ENCODE peak calls at places on chromosomes 12 and 14, in five cellular contexts. H is endothelial cell of umbilical vein, I is transverse colon, P is progenitor cell of endocrine pancreas, A is PC-3. W is an unnamed sample.

GRCh38 chr14:22283000-22283399 is 306.0 kb downstream of the DAD1 start:
- DNase-seq in H (no peak), I (no peak), P (no peak), A (peak; percentile 50), W (no peak)

GRCh38 chr14:100100032-100100405 is 34.8 kb downstream of the EVL start:
- DNase-seq in H (no peak), I (no peak), P (no peak), A (no peak), W (no peak)

GRCh38 chr12:14885718-14886201 is at the start of gene MGP:
- DNase-seq in H (peak; percentile 99), I (peak; percentile 29), P (no peak), A (peak; percentile 78), W (no peak)

GRCh38 chr12:106128526-106129430 is 10.0 kb downstream of the NUAK1 start:
- DNase-seq in H (no peak), I (no peak), P (no peak), A (no peak), W (no peak)

GRCh38 chr14:100134591-100134990 is 24.9 kb downstream of the DEGS2 start:
- DNase-seq in H (no peak), I (no peak), P (no peak), A (no peak), W (no peak)

GRCh38 chr14:102927346-102927877 is 4.9 kb downstream of the AMN start:
- DNase-seq in H (no peak), I (peak; percentile 92), P (no peak), A (peak; percentile 33), W (no peak)

GRCh38 chr12:1706284-1707016 is 15.6 kb downstream of the ADIPOR2 start:
- DNase-seq in H (no peak), I (no peak), P (no peak), A (peak; percentile 82), W (no peak)

GRCh38 chr12:24560867-24561266 is 388.0 kb downstream of the BCAT1 start:
- DNase-seq in H (no peak), I (no peak), P (no peak), A (no peak), W (no peak)

GRCh38 chr12:25958254-25959068 is at the start of gene RASSF8:
- DNase-seq in H (peak; percentile 74), I (peak; percentile 62), P (peak; percentile 80), A (peak; percentile 90), W (peak; percentile 55)

GRCh38 chr14:20247651-20248246 is 8.7 kb downstream of the OR11H4 start:
- DNase-seq in H (no peak), I (no peak), P (no peak), A (peak; percentile 66), W (no peak)

GRCh38 chr12:67650528-67651379 is 2.2 kb downstream of the DYRK2 start:
- DNase-seq in H (peak; percentile 7), I (peak; percentile 15), P (no peak), A (peak; percentile 13), W (no peak)

GRCh38 chr14:104150201-104151027 is 12.0 kb downstream of the KIF26A start:
- DNase-seq in H (no peak), I (no peak), P (no peak), A (no peak), W (no peak)

GRCh38 chr12:9124346-9125031 is 8.8 kb upstream of the A2M start:
- DNase-seq in H (no peak), I (no peak), P (no peak), A (no peak), W (no peak)

GRCh38 chr14:71668186-71668912 is 263.9 kb upstream of the RGS6 start:
- DNase-seq in H (no peak), I (no peak), P (no peak), A (no peak), W (no peak)

GRCh38 chr14:68384335-68384734 is 408.5 kb downstream of the ZFP36L1 start:
- DNase-seq in H (no peak), I (peak; percentile 37), P (no peak), A (no peak), W (no peak)

GRCh38 chr14:61019537-61019936 is 38.5 kb downstream of the SLC38A6 start:
- DNase-seq in H (no peak), I (no peak), P (no peak), A (no peak), W (no peak)

GRCh38 chr14:102182901-102183619 is 43.4 kb downstream of the WDR20 start:
- DNase-seq in H (no peak), I (no peak), P (no peak), A (no peak), W (no peak)

GRCh38 chr12:118259079-118259478 is 113.6 kb downstream of the TAOK3 start:
- DNase-seq in H (no peak), I (no peak), P (no peak), A (no peak), W (no peak)

GRCh38 chr12:24630446-24630845 is 318.5 kb downstream of the BCAT1 start:
- DNase-seq in H (no peak), I (no peak), P (no peak), A (no peak), W (no peak)

GRCh38 chr14:54669759-54670630 is 103.1 kb downstream of the SAMD4A start:
- DNase-seq in H (no peak), I (peak; percentile 52), P (no peak), A (peak; percentile 99), W (no peak)

GRCh38 chr14:50402965-50403364 is 6.3 kb upstream of the CDKL1 start:
- DNase-seq in H (no peak), I (no peak), P (no peak), A (peak; percentile 39), W (no peak)

GRCh38 chr14:92551066-92551841 is 37.7 kb downstream of the RIN3 start:
- DNase-seq in H (no peak), I (no peak), P (no peak), A (no peak), W (no peak)
- TF ChIP-seq CTCF in H (no peak), I (no peak), P (peak; percentile 10), A (no peak), W (no peak)

DNA sequence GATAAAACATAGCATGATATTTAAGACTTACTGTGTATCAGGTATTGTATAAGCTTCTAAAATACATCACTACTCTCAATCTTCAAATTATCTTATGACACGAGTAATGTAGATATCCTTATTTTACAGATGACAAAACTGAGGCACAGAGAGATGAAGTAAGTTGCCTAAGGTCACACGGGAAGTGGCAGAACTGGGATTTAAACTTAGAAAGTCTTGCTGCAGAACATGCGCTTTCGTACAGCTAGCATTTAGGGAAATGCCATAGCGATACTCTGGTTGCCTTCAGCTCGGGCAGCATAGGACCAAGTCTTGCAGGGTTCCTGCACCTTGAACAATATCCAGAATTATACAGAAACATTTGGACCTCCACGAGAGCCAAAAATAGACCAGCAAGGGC is 162.4 kb downstream of the BRMS1L start:
- DNase-seq in H (no peak), I (no peak), P (no peak), A (no peak), W (no peak)
- TF ChIP-seq CTCF in H (no peak), I (no peak), P (no peak), A (no peak), W (no peak)

GRCh38 chr12:111482464-111482863 is 76.7 kb downstream of the SH2B3 start:
- DNase-seq in H (no peak), I (no peak), P (no peak), A (peak; percentile 12), W (no peak)
- TF ChIP-seq CTCF in H (peak; percentile 16), I (no peak), P (peak; percentile 38), A (peak; percentile 59), W (no peak)

DNA sequence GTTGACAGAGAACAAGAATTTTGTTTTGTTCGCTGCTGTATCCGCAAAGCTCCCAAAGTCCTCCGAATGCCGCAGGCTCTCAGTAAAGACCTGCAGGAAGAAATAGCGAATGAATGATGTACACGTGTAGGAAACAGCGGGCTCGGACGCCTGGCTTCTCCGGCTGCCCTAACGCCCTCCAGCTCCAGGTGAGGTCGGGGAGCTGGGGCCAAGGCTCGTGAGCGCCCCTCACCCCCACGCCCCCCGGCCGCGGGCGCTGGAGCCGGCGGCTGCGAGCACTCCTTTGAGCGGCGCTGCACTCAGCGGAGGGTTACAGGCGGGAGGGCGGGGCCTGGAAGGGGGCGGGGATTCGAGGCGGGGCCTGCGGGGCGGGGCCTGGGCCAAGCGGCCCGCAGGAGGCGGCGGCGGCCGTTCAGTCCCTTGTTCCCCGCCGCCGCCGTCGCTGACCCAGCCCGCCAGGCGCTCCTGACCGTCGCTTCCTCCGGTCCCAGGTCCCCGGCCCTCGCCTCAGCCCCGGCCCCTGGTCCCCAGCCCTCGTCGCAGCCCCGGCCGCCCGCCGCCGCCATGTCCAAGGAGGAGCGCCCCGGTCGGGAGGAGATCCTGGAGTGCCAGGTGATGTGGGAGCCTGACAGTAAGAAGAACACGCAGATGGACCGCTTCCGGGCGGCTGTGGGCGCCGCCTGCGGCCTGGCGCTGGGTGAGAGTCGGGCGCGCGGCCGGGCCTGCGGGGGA is at the start of gene AACS:
- DNase-seq in H (peak; percentile 75), I (peak; percentile 83), P (peak; percentile 72), A (peak; percentile 72), W (peak; percentile 67)
- TF ChIP-seq CTCF in H (peak; percentile 1), I (no peak), P (no peak), A (no peak), W (no peak)

DNA sequence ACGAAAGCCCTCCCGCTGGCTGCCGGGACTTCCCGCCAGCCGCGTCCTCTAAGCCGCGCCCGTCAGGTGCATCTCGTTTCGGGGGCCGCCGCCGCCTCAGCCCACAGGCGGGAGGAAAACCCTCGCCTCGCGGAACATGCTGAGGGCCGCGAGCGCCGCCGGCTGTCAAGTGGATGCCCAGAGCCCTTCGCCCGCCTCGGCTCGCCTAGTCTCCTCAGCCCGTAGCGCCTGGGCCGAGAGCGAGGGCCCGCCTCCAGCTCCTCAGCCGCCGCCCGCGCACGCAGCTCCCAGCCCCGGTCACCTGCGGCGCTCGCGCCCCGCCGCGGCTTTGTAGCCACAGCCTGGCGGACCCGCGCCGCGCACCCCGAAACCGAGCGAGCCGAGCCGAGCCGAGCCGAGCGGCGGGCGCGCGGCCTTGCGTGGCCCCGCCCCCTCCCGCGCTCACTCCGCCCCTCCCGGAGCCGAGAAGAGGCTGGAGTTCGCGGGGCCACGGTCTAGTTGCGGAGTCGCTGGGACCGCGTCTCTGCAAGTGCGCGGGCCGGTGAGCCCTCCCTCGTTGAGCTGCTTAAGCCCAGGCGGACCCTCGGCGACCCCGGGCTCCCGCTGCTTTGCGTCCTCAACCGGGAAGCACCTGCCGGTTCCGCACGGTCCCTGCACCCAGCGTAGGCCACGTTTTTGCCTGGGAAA is at the start of gene EML5:
- DNase-seq in H (peak; percentile 76), I (peak; percentile 89), P (peak; percentile 86), A (peak; percentile 81), W (peak; percentile 87)
- TF ChIP-seq CTCF in H (peak; percentile 26), I (peak; percentile 59), P (peak; percentile 48), A (no peak), W (peak; percentile 45)

DNA sequence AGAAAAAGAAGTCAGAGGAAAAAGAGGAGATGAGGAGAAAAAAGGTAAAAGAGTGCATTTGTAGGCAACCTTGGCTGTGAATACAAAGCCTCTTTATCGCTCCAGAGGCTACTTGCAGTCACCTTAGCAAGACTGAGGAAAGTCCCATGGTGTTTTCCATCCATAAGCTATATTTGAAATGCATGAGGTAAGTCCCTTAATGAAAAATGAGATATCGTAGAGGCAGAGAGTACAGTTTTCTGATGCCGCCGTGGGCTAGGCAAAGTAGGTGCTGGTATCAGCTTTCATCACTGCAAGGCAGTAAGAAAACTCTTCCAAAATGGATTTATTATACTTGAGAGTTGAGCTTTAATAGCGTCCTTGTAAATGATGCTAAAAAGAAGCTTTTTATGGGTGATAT is 186.8 kb downstream of the ASCL1 start:
- DNase-seq in H (no peak), I (no peak), P (no peak), A (no peak), W (no peak)
- TF ChIP-seq CTCF in H (no peak), I (no peak), P (no peak), A (no peak), W (no peak)